ENCODE peak calls at places on chromosome 14, in nine cellular contexts. Q, P, O, Y, U, A, B, Z and D are unnamed samples.

GRCh38 chr14:90368946-90369721 is 27.7 kb upstream of the CALM1 start:
- DNase-seq in Q (peak; percentile 52), P (no peak), O (no peak), Y (no peak), U (no peak), A (no peak), B (no peak), Z (no peak), D (no peak)

GRCh38 chr14:50602035-50602434 is 42.1 kb downstream of the ATL1 start:
- DNase-seq in Q (no peak), P (no peak), O (no peak), Y (no peak), U (no peak), A (no peak), B (no peak), Z (no peak), D (no peak)

GRCh38 chr14:38121280-38121679 is 86.4 kb upstream of the SSTR1 start:
- DNase-seq in Q (peak; percentile 50), P (no peak), O (no peak), Y (no peak), U (no peak), A (no peak), B (no peak), Z (no peak), D (no peak)

GRCh38 chr14:103546651-103547454 is 15.6 kb downstream of the BAG5 start:
- DNase-seq in Q (no peak), P (peak; percentile 83), O (peak; percentile 69), Y (peak; percentile 88), U (peak; percentile 90), A (peak; percentile 56), B (peak; percentile 52), Z (peak; percentile 78), D (peak; percentile 18)

GRCh38 chr14:38828183-38828877 is 274.7 kb downstream of the SEC23A start:
- DNase-seq in Q (no peak), P (no peak), O (no peak), Y (no peak), U (no peak), A (no peak), B (no peak), Z (no peak), D (no peak)

GRCh38 chr14:69963966-69964365 is 84.8 kb downstream of the SMOC1 start:
- DNase-seq in Q (no peak), P (no peak), O (no peak), Y (no peak), U (no peak), A (no peak), B (no peak), Z (no peak), D (no peak)

GRCh38 chr14:34137001-34137400 is 186.1 kb upstream of the EGLN3 start:
- DNase-seq in Q (no peak), P (no peak), O (no peak), Y (no peak), U (no peak), A (no peak), B (no peak), Z (no peak), D (no peak)

GRCh38 chr14:42214981-42215491 is 608.4 kb downstream of the LRFN5 start:
- DNase-seq in Q (peak; percentile 65), P (no peak), O (no peak), Y (no peak), U (no peak), A (peak; percentile 72), B (peak; percentile 92), Z (no peak), D (peak; percentile 32)

GRCh38 chr14:76938092-76938500 is 90.4 kb downstream of the IRF2BPL start:
- DNase-seq in Q (no peak), P (no peak), O (no peak), Y (no peak), U (no peak), A (no peak), B (peak; percentile 43), Z (no peak), D (peak; percentile 57)

GRCh38 chr14:76644875-76645518 is 116.3 kb upstream of the VASH1 start:
- DNase-seq in Q (peak; percentile 9), P (peak; percentile 80), O (no peak), Y (no peak), U (no peak), A (peak; percentile 36), B (peak; percentile 10), Z (no peak), D (peak; percentile 4)

GRCh38 chr14:98227000-98227726 is 1044.8 kb downstream of the BCL11B start:
- DNase-seq in Q (no peak), P (no peak), O (no peak), Y (no peak), U (no peak), A (no peak), B (no peak), Z (no peak), D (no peak)

GRCh38 chr14:71320734-71321555 is 413.7 kb downstream of the PCNX1 start:
- DNase-seq in Q (peak; percentile 66), P (peak; percentile 52), O (peak; percentile 44), Y (peak; percentile 72), U (peak; percentile 82), A (peak; percentile 67), B (peak; percentile 51), Z (peak; percentile 71), D (no peak)

DNA sequence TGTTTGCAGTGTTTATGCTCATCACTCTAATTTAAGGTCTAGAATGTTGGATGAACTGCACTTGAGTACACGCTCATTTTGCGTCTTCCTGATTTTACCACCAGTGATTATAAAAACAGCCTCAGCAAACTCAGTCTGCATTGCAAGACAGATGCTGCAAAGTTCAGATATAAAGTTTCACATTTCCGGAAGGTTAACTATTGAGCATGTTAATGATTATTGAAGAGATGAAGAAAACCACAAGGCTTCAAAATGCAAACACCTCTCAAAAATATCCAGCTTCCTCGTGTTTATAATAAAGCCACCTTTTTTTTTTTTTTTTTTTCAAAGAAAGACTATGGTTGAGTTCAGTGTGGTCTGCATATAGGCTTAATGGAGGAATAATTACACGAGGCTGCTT is 92.1 kb upstream of the BMP4 start:
- DNase-seq in Q (no peak), P (no peak), O (no peak), Y (no peak), U (no peak), A (no peak), B (no peak), Z (no peak), D (no peak)
- TF ChIP-seq CTCF in Q (no peak), P (no peak), O (no peak), Y (no peak), U (no peak), A (no peak), B (no peak), Z (no peak), D (no peak)

GRCh38 chr14:68317239-68317638 is 475.6 kb downstream of the ZFP36L1 start:
- DNase-seq in Q (no peak), P (no peak), O (no peak), Y (no peak), U (no peak), A (no peak), B (no peak), Z (no peak), D (no peak)
- H3K4me3 ChIP-seq in Q (no peak overlapping the region), P (no peak overlapping the region), O (no peak overlapping the region), Y (no peak overlapping the region), U (no peak overlapping the region), A (no peak overlapping the region), B (no peak overlapping the region), Z (no peak overlapping the region), D (no peak overlapping the region)

GRCh38 chr14:93708800-93709199 is 79.5 kb downstream of the PRIMA1 start:
- DNase-seq in Q (no peak), P (no peak), O (no peak), Y (no peak), U (no peak), A (no peak), B (no peak), Z (no peak), D (no peak)

GRCh38 chr14:93708311-93708734 is 80.0 kb downstream of the PRIMA1 start:
- DNase-seq in Q (no peak), P (no peak), O (no peak), Y (no peak), U (no peak), A (no peak), B (no peak), Z (no peak), D (no peak)

GRCh38 chr14:93706360-93706955 is 81.8 kb downstream of the PRIMA1 start:
- DNase-seq in Q (no peak), P (no peak), O (no peak), Y (no peak), U (no peak), A (no peak), B (no peak), Z (no peak), D (no peak)

GRCh38 chr14:93709249-93709648 is 79.0 kb downstream of the PRIMA1 start:
- DNase-seq in Q (no peak), P (no peak), O (no peak), Y (no peak), U (no peak), A (no peak), B (no peak), Z (no peak), D (no peak)

DNA sequence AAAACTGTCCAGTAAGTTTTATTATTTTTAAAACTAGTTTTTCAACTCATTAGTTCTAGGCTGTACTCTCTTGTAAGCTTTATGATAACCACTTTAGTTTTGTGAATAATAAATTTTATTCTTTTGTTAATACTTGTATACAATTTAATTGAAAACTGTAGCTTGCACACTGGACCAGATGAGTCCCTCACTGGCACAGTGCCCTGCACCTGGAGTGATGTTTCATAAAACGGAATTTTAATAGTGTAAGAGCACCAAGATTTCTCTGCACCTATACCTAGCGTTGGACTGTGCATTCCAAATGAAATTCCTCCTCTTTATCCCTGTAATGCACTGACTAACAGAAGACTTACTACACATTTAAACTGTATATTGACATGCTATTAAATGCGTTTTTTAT is 80.8 kb downstream of the PRIMA1 start:
- DNase-seq in Q (no peak), P (no peak), O (no peak), Y (no peak), U (no peak), A (no peak), B (no peak), Z (no peak), D (no peak)
- TF ChIP-seq CTCF in Q (no peak), P (no peak), O (no peak), Y (no peak), U (no peak), A (no peak), B (no peak), Z (no peak), D (no peak)

DNA sequence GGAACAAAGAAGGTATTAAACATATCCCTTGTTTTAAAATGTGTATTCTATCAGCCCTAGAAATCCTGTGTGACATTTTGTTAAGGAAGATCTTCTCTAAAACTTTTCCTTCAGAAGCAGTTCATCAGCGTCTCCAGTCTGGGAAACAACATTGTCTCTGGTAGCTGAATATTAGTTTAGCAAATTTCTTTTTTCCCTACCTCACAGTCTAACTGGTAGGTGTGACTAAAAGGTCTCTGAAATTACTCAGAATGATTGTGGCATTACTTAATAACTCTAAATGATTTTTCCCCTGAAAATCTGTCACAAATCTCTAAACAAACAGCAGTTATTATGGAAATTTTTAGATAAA is 1044.8 kb downstream of the FLRT2 start:
- DNase-seq in Q (peak; percentile 0), P (no peak), O (no peak), Y (no peak), U (no peak), A (peak; percentile 1), B (no peak), Z (no peak), D (no peak)
- H3K4me3 ChIP-seq in Q (no peak overlapping the region), P (no peak overlapping the region), O (no peak overlapping the region), Y (no peak overlapping the region), U (no peak overlapping the region), A (no peak overlapping the region), B (no peak overlapping the region), Z (no peak overlapping the region), D (no peak overlapping the region)

GRCh38 chr14:58427289-58428010 is at the start of the genes KIAA0586 and TIMM9:
- DNase-seq in Q (peak; percentile 99), P (peak; percentile 98), O (peak; percentile 97), Y (peak; percentile 98), U (peak; percentile 98), A (peak; percentile 100), B (peak; percentile 100), Z (peak; percentile 96), D (peak; percentile 98)
- TF ChIP-seq CTCF in Q (no peak), P (no peak), O (no peak), Y (no peak), U (no peak), A (no peak), B (no peak), Z (no peak), D (no peak)